ENCODE peak calls at places on chromosomes 11 and 22, in nine cellular contexts. E is PC-3, N is GM23338, P is GM23248, F is neural progenitor cell, I is SK-N-SH, D is OCI-LY7, W is MM.1S, L is hepatocyte. R is an unnamed sample.
A peak's percentile ranks its signal among the peaks of the same experiment; 100 is the strongest.

GRCh38 chr11:73596547-73596946 is 1.4 kb downstream of the FAM168A start:
- DNase-seq in L (no peak), N (no peak), I (no peak), P (no peak), F (no peak), W (no peak), D (no peak), E (no peak), R (no peak)

GRCh38 chr11:71202598-71202944 is 49.8 kb downstream of the SHANK2 start:
- DNase-seq in I (no peak), F (no peak), N (no peak), W (no peak), L (no peak), E (no peak), P (no peak), D (no peak), R (no peak)

GRCh38 chr22:18076060-18076497 is 1.7 kb upstream of the PEX26 start:
- DNase-seq in I (peak; percentile 72), D (peak; percentile 90), E (peak; percentile 95), P (peak; percentile 92), W (peak; percentile 84), L (peak; percentile 93), F (peak; percentile 88), N (peak; percentile 94), R (peak; percentile 75)

GRCh38 chr11:131486100-131486499 is 115.7 kb downstream of the NTM start:
- DNase-seq in F (no peak), W (no peak), E (no peak), L (no peak), D (no peak), I (no peak), P (peak; percentile 53), N (no peak), R (no peak)

GRCh38 chr11:78216571-78217287 is 28.0 kb downstream of the USP35 start:
- DNase-seq in E (peak; percentile 66), P (peak; percentile 24), I (no peak), N (no peak), L (no peak), F (no peak), W (no peak), D (no peak), R (no peak)

GRCh38 chr11:38446336-38446735 is 1848.3 kb upstream of the RAG2 start:
- DNase-seq in P (no peak), F (no peak), I (no peak), L (no peak), W (no peak), E (peak; percentile 61), D (no peak), N (no peak), R (no peak)

GRCh38 chr11:1546536-1547466 is 25.3 kb downstream of the DUSP8 start:
- DNase-seq in N (peak; percentile 89), E (peak; percentile 60), L (peak; percentile 86), I (peak; percentile 97), F (peak; percentile 87), P (peak; percentile 72), D (peak; percentile 45), W (peak; percentile 33), R (no peak)

GRCh38 chr11:118318112-118319030 is 13.8 kb downstream of the CD3E start:
- DNase-seq in I (no peak), F (no peak), W (no peak), E (peak; percentile 30), D (peak; percentile 84), L (no peak), P (no peak), N (no peak), R (no peak)

GRCh38 chr22:35882226-35883027 is 146.2 kb downstream of the RBFOX2 start:
- DNase-seq in N (no peak), E (no peak), I (peak; percentile 51), L (no peak), F (no peak), D (peak; percentile 69), P (peak; percentile 42), W (peak; percentile 49), R (no peak)

GRCh38 chr11:75174781-75175370 is 24.0 kb downstream of the SLCO2B1 start:
- DNase-seq in I (no peak), L (no peak), N (no peak), P (peak; percentile 48), W (no peak), D (peak; percentile 56), F (no peak), E (no peak), R (no peak)

GRCh38 chr11:298406-299065 is 790 bp downstream of the IFITM5 start:
- DNase-seq in E (no peak), L (no peak), I (no peak), D (no peak), W (no peak), P (no peak), F (no peak), N (no peak), R (no peak)

GRCh38 chr22:49241174-49241851 is 586.4 kb downstream of the BRD1 start:
- DNase-seq in I (no peak), L (no peak), E (no peak), F (no peak), D (no peak), P (no peak), N (no peak), W (no peak), R (no peak)

GRCh38 chr11:13761250-13761649 is 92.8 kb downstream of the FAR1 start:
- DNase-seq in L (no peak), I (no peak), N (no peak), P (peak; percentile 24), W (no peak), D (no peak), F (no peak), E (no peak), R (no peak)

DNA sequence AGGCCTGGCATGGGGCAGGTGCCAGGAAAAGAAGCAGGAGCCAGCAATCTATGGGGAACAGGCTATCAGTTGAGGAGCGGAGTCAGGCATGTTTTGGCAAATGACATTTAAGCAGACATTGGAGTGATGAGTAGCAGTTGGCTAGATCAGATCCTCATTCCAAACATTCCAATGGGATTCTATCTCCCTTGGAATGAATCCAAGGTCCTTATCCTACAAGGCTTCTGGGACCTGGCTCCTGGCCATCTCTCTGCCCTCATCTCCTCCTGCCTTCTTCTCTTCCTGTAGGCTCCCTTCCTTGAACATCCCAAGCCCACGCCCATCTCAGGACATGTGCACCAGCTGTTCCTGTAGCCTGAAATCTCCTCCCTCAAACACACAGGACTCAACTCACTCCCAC is 1074.5 kb downstream of the TBC1D22A start:
- DNase-seq in E (peak; percentile 80), D (no peak), I (no peak), F (no peak), N (no peak), W (no peak), P (peak; percentile 8), L (peak; percentile 36), R (no peak)
- TF ChIP-seq EZH2phosphoT487 in E (no peak), D (no peak), I (no peak), F (no peak), N (no peak), W (no peak), P (no peak), L (no peak), R (no peak)

GRCh38 chr22:32378703-32379272 is 21.1 kb downstream of the RFPL3 start:
- DNase-seq in I (peak; percentile 80), W (no peak), D (peak; percentile 10), F (peak; percentile 85), L (peak; percentile 38), P (peak; percentile 35), E (peak; percentile 58), N (peak; percentile 93), R (peak; percentile 54)
- TF ChIP-seq EZH2phosphoT487 in I (no peak), W (no peak), D (no peak), F (no peak), L (no peak), P (no peak), E (no peak), N (no peak), R (no peak)

GRCh38 chr11:126391970-126392637 is 36.6 kb downstream of the ST3GAL4 start:
- DNase-seq in N (peak; percentile 75), P (peak; percentile 22), D (peak; percentile 38), E (no peak), F (peak; percentile 31), I (no peak), W (no peak), L (no peak), R (no peak)

GRCh38 chr11:126393143-126393542 is 37.7 kb downstream of the ST3GAL4 start:
- DNase-seq in D (no peak), N (no peak), P (no peak), W (no peak), I (no peak), E (no peak), F (no peak), L (no peak), R (no peak)

GRCh38 chr11:126394036-126394435 is 38.5 kb downstream of the ST3GAL4 start:
- DNase-seq in I (no peak), P (no peak), N (no peak), F (no peak), D (no peak), W (no peak), E (no peak), L (no peak), R (no peak)

GRCh38 chr11:126391286-126391954 is 35.9 kb downstream of the ST3GAL4 start:
- DNase-seq in N (no peak), E (no peak), W (no peak), P (no peak), F (no peak), D (no peak), I (no peak), L (no peak), R (no peak)

DNA sequence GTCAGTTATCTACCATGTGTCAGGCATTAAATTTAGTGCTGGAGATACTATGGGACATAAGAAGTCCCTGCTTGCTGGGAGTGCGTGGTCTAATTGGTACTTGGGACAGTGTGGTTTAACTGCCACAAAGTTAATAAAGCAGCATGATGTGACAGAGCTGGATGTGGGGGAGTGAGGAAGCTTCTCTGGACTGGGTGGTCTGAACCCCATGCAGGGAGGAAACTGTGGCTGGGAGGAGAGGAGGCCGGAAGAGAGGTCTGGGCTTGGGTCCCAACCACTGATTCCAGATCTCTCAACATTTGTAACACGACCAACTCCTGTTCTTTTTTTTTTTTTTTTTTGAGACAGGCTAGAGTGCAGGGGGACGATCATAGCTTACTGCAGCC is 37.1 kb downstream of the ST3GAL4 start:
- DNase-seq in E (no peak), F (no peak), P (no peak), W (no peak), N (no peak), I (no peak), L (no peak), D (no peak), R (no peak)
- TF ChIP-seq EZH2phosphoT487 in E (no peak), F (no peak), P (no peak), W (no peak), N (no peak), I (no peak), L (no peak), D (no peak), R (no peak)

GRCh38 chr11:80722616-80723015 is 1281.8 kb upstream of the TENM4 start:
- DNase-seq in N (no peak), E (peak; percentile 8), F (no peak), W (no peak), P (no peak), D (no peak), I (no peak), L (peak; percentile 28), R (no peak)

GRCh38 chr11:80724366-80724765 is 1283.5 kb upstream of the TENM4 start:
- DNase-seq in F (no peak), P (no peak), I (no peak), D (no peak), W (no peak), N (no peak), L (no peak), E (no peak), R (no peak)

GRCh38 chr11:80726236-80726635 is 1285.4 kb upstream of the TENM4 start:
- DNase-seq in F (no peak), L (no peak), P (no peak), I (no peak), W (no peak), D (no peak), N (no peak), E (no peak), R (no peak)

GRCh38 chr11:80727315-80727714 is 1286.5 kb upstream of the TENM4 start:
- DNase-seq in D (no peak), N (peak; percentile 81), F (peak; percentile 60), P (peak; percentile 27), E (peak; percentile 44), I (no peak), L (peak; percentile 35), W (peak; percentile 76), R (no peak)
- TF ChIP-seq EZH2phosphoT487 in D (no peak), N (no peak), F (no peak), P (no peak), E (no peak), I (no peak), L (no peak), W (no peak), R (no peak)